ENCODE peak calls at places on chromosomes 5 and 9, in five cellular contexts. One of them, this sample, is unnamed.

GRCh38 chr9:98272083-98272482 is 16.6 kb upstream of the TBC1D2 start:
- DNase-seq in GM20000: no peak
- DNase-seq in stomach: no peak
- DNase-seq in activated B cell treated with CpG ODN at 0.5 μM for 24 hours: no peak
- DNase-seq in colonic mucosa: no peak
- DNase-seq in this sample: no peak

GRCh38 chr9:136859821-136860269 is 6.3 kb downstream of the EDF1 start:
- DNase-seq in activated B cell treated with CpG ODN at 0.5 μM for 24 hours: no peak
- DNase-seq in colonic mucosa: peak
- DNase-seq in stomach: no peak
- DNase-seq in GM20000: no peak
- DNase-seq in this sample: no peak

GRCh38 chr5:160354666-160355065 is 15.8 kb downstream of the C1QTNF2 start:
- DNase-seq in stomach: no peak
- DNase-seq in activated B cell treated with CpG ODN at 0.5 μM for 24 hours: no peak
- DNase-seq in GM20000: no peak
- DNase-seq in colonic mucosa: no peak
- DNase-seq in this sample: no peak

GRCh38 chr5:53355316-53355715 is 125.1 kb upstream of the FST start:
- DNase-seq in GM20000: no peak
- DNase-seq in activated B cell treated with CpG ODN at 0.5 μM for 24 hours: no peak
- DNase-seq in stomach: no peak
- DNase-seq in colonic mucosa: no peak
- DNase-seq in this sample: no peak

GRCh38 chr5:53478411-53479044 is 1.9 kb upstream of the FST start:
- DNase-seq in activated B cell treated with CpG ODN at 0.5 μM for 24 hours: no peak
- DNase-seq in stomach: peak
- DNase-seq in colonic mucosa: peak
- DNase-seq in GM20000: peak
- DNase-seq in this sample: no peak

GRCh38 chr5:147175516-147176097 is 59.2 kb upstream of the STK32A start:
- DNase-seq in GM20000: no peak
- DNase-seq in activated B cell treated with CpG ODN at 0.5 μM for 24 hours: no peak
- DNase-seq in colonic mucosa: no peak
- DNase-seq in stomach: no peak
- DNase-seq in this sample: no peak

GRCh38 chr9:134839441-134840125 is 41.0 kb upstream of the FCN2 start:
- DNase-seq in stomach: no peak
- DNase-seq in colonic mucosa: no peak
- DNase-seq in activated B cell treated with CpG ODN at 0.5 μM for 24 hours: no peak
- DNase-seq in GM20000: no peak
- DNase-seq in this sample: no peak

GRCh38 chr5:94310870-94311269 is 307.5 kb downstream of the KIAA0825 start:
- DNase-seq in colonic mucosa: no peak
- DNase-seq in stomach: no peak
- DNase-seq in activated B cell treated with CpG ODN at 0.5 μM for 24 hours: no peak
- DNase-seq in GM20000: no peak
- DNase-seq in this sample: no peak

GRCh38 chr9:75108571-75108970 is 20.3 kb downstream of the OSTF1 start:
- DNase-seq in GM20000: no peak
- DNase-seq in activated B cell treated with CpG ODN at 0.5 μM for 24 hours: no peak
- DNase-seq in stomach: peak
- DNase-seq in colonic mucosa: no peak
- DNase-seq in this sample: no peak

GRCh38 chr5:72451771-72452505 is 55.3 kb downstream of the ZNF366 start:
- DNase-seq in GM20000: peak
- DNase-seq in stomach: no peak
- DNase-seq in activated B cell treated with CpG ODN at 0.5 μM for 24 hours: no peak
- DNase-seq in colonic mucosa: peak
- DNase-seq in this sample: no peak

GRCh38 chr5:1390333-1390732 is 45.4 kb upstream of the CLPTM1L start:
- DNase-seq in stomach: no peak
- DNase-seq in activated B cell treated with CpG ODN at 0.5 μM for 24 hours: no peak
- DNase-seq in GM20000: no peak
- DNase-seq in colonic mucosa: no peak
- DNase-seq in this sample: no peak

GRCh38 chr9:136047775-136048559 is 47.1 kb downstream of the NACC2 start:
- DNase-seq in colonic mucosa: no peak
- DNase-seq in GM20000: peak
- DNase-seq in stomach: no peak
- DNase-seq in activated B cell treated with CpG ODN at 0.5 μM for 24 hours: no peak
- DNase-seq in this sample: no peak

GRCh38 chr9:78242041-78242440 is 6.2 kb downstream of the CEP78 start:
- DNase-seq in stomach: no peak
- DNase-seq in colonic mucosa: no peak
- DNase-seq in activated B cell treated with CpG ODN at 0.5 μM for 24 hours: no peak
- DNase-seq in GM20000: no peak
- DNase-seq in this sample: no peak

GRCh38 chr5:111697881-111698757 is 58.9 kb downstream of the NREP start:
- DNase-seq in GM20000: no peak
- DNase-seq in stomach: no peak
- DNase-seq in colonic mucosa: no peak
- DNase-seq in activated B cell treated with CpG ODN at 0.5 μM for 24 hours: no peak
- DNase-seq in this sample: no peak

GRCh38 chr5:14353661-14354474 is 210.7 kb downstream of the TRIO start:
- DNase-seq in activated B cell treated with CpG ODN at 0.5 μM for 24 hours: no peak
- DNase-seq in stomach: no peak
- DNase-seq in colonic mucosa: no peak
- DNase-seq in GM20000: no peak
- DNase-seq in this sample: no peak

GRCh38 chr5:108212775-108213346 is 169.0 kb downstream of the FBXL17 start:
- DNase-seq in activated B cell treated with CpG ODN at 0.5 μM for 24 hours: no peak
- DNase-seq in GM20000: no peak
- DNase-seq in colonic mucosa: no peak
- DNase-seq in stomach: no peak
- DNase-seq in this sample: no peak

GRCh38 chr5:27217160-27217956 is 179.0 kb upstream of the CDH9 start:
- DNase-seq in colonic mucosa: no peak
- DNase-seq in GM20000: no peak
- DNase-seq in stomach: no peak
- DNase-seq in activated B cell treated with CpG ODN at 0.5 μM for 24 hours: no peak
- DNase-seq in this sample: no peak

GRCh38 chr5:54616031-54616430 is 98.5 kb downstream of the SNX18 start:
- DNase-seq in activated B cell treated with CpG ODN at 0.5 μM for 24 hours: no peak
- DNase-seq in colonic mucosa: peak
- DNase-seq in GM20000: no peak
- DNase-seq in stomach: peak
- DNase-seq in this sample: no peak

GRCh38 chr9:121331992-121332685 is 37.9 kb downstream of the STOM start:
- DNase-seq in stomach: no peak
- DNase-seq in colonic mucosa: no peak
- DNase-seq in activated B cell treated with CpG ODN at 0.5 μM for 24 hours: no peak
- DNase-seq in GM20000: no peak
- DNase-seq in this sample: no peak

GRCh38 chr9:113934826-113935676 is 58.9 kb downstream of the ZNF618 start:
- DNase-seq in stomach: peak
- DNase-seq in colonic mucosa: peak
- DNase-seq in activated B cell treated with CpG ODN at 0.5 μM for 24 hours: no peak
- DNase-seq in GM20000: no peak
- DNase-seq in this sample: no peak

GRCh38 chr5:149780043-149780737 is 50.1 kb downstream of the PPARGC1B start:
- DNase-seq in GM20000: no peak
- DNase-seq in stomach: no peak
- DNase-seq in colonic mucosa: no peak
- DNase-seq in activated B cell treated with CpG ODN at 0.5 μM for 24 hours: no peak
- DNase-seq in this sample: no peak

GRCh38 chr5:130759061-130759460 is 406.0 kb downstream of the HINT1 start:
- DNase-seq in stomach: no peak
- DNase-seq in activated B cell treated with CpG ODN at 0.5 μM for 24 hours: no peak
- DNase-seq in colonic mucosa: no peak
- DNase-seq in GM20000: no peak
- DNase-seq in this sample: no peak

GRCh38 chr9:4927701-4928100 is 57.4 kb upstream of the JAK2 start:
- DNase-seq in stomach: no peak
- DNase-seq in GM20000: no peak
- DNase-seq in colonic mucosa: no peak
- DNase-seq in activated B cell treated with CpG ODN at 0.5 μM for 24 hours: no peak
- DNase-seq in this sample: no peak

DNA sequence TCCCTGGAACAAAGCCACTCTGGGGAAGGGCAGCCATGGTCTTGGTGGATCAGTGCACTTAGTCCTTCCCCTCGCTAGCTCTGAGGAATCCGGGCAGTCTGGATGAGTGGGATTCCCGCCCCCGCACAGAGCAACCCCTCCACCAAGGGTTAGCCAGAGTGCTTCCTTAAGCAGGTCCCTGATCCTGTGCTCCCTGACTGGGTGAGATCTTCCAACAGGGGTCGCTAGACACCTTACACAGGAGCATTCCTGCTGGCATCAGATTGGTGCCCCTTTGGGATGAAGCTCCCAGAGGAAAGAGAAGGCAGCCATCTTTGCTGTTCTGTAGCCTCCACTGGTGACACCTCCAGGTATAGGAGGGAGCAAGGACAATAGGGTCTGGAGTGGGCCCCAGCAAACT is 228.8 kb downstream of the AP3B1 start:
- DNase-seq in colonic mucosa: no peak
- DNase-seq in stomach: no peak
- DNase-seq in activated B cell treated with CpG ODN at 0.5 μM for 24 hours: no peak
- DNase-seq in GM20000: no peak
- DNase-seq in this sample: no peak
- TF ChIP-seq CTCF in colonic mucosa: no peak
- TF ChIP-seq CTCF in stomach: no peak
- TF ChIP-seq CTCF in activated B cell treated with CpG ODN at 0.5 μM for 24 hours: no peak
- TF ChIP-seq CTCF in GM20000: no peak
- TF ChIP-seq CTCF in this sample: peak

DNA sequence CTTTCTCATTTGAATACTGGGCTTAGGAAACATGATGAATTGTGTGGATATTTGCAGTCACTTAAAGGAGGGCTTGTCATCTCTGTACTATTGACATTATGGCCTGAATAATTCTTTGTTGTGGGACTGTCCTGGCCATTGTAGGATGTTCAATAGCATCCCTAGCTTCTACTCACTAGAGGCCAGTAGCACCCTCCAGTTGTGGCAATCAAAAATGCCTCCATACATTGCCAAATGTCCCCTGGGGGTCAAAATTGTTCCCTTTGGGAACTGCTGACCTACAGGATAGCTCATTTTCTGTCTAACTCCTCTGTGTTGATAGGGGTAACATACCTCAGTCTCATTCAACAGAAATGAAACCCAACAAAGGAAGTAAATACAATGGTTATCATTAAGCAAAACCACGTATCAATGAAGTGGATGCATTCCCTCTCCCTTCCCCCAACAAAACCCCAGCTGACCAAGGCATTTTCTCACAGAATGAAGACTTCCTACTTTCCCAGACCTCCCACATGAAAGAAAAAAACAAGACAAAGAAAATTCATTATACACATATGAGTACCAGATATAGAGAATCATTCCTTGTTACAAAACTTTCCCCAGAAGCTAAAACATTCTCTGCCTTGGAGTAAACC is 18.1 kb downstream of the FYB1 start:
- DNase-seq in stomach: no peak
- DNase-seq in activated B cell treated with CpG ODN at 0.5 μM for 24 hours: no peak
- DNase-seq in GM20000: no peak
- DNase-seq in colonic mucosa: no peak
- DNase-seq in this sample: no peak
- TF ChIP-seq CTCF in stomach: no peak
- TF ChIP-seq CTCF in activated B cell treated with CpG ODN at 0.5 μM for 24 hours: no peak
- TF ChIP-seq CTCF in GM20000: no peak
- TF ChIP-seq CTCF in colonic mucosa: no peak
- TF ChIP-seq CTCF in this sample: no peak

GRCh38 chr5:103272377-103272776 is 13.8 kb downstream of the MACIR start:
- DNase-seq in activated B cell treated with CpG ODN at 0.5 μM for 24 hours: no peak
- DNase-seq in colonic mucosa: no peak
- DNase-seq in stomach: no peak
- DNase-seq in GM20000: no peak
- DNase-seq in this sample: no peak

GRCh38 chr5:103275851-103276250 is 17.3 kb downstream of the MACIR start:
- DNase-seq in activated B cell treated with CpG ODN at 0.5 μM for 24 hours: no peak
- DNase-seq in GM20000: no peak
- DNase-seq in colonic mucosa: no peak
- DNase-seq in stomach: no peak
- DNase-seq in this sample: no peak

GRCh38 chr5:103270581-103270980 is 12.0 kb downstream of the MACIR start:
- DNase-seq in activated B cell treated with CpG ODN at 0.5 μM for 24 hours: no peak
- DNase-seq in GM20000: no peak
- DNase-seq in colonic mucosa: no peak
- DNase-seq in stomach: no peak
- DNase-seq in this sample: no peak

GRCh38 chr5:103273952-103274351 is 15.4 kb downstream of the MACIR start:
- DNase-seq in stomach: no peak
- DNase-seq in colonic mucosa: no peak
- DNase-seq in GM20000: no peak
- DNase-seq in activated B cell treated with CpG ODN at 0.5 μM for 24 hours: no peak
- DNase-seq in this sample: no peak

DNA sequence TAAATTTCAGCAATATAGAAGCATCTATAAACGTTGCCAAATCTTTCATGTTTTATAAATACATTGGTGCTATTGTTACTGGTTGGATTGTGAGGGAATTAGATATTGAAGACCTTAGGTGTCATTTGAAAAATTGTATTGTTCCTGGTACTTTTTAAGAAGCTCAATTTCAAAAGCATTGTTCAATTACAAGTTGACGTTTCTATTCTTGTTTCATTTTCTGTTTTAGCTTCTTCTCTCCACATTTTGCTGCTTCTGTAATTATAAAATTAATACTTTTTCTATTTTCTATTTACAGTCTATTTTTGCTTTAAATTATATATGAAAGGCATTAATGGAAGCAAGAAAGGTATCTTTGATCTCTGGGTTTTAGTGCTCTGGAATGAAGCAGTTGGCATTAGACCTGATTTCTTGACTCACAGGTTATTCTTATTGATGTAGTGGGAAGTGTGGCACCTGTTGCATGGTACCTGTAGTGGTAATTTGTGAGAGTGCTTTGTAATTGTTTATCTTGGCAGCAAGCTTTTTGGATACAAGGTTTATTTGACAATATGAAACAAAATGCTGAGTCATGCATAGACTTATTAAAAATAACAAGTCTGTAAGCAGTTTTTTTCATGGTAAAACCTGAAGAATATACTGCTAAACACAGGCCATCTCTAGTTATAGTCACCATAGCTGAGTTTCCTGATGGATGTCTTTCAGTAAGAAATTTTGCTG is 13.2 kb downstream of the MACIR start:
- DNase-seq in activated B cell treated with CpG ODN at 0.5 μM for 24 hours: no peak
- DNase-seq in colonic mucosa: no peak
- DNase-seq in GM20000: no peak
- DNase-seq in stomach: no peak
- DNase-seq in this sample: no peak
- TF ChIP-seq CTCF in activated B cell treated with CpG ODN at 0.5 μM for 24 hours: no peak
- TF ChIP-seq CTCF in colonic mucosa: no peak
- TF ChIP-seq CTCF in GM20000: no peak
- TF ChIP-seq CTCF in stomach: no peak
- TF ChIP-seq CTCF in this sample: no peak

GRCh38 chr9:89536145-89536574 is 38.2 kb upstream of the SEMA4D start:
- DNase-seq in GM20000: no peak
- DNase-seq in colonic mucosa: no peak
- DNase-seq in stomach: no peak
- DNase-seq in activated B cell treated with CpG ODN at 0.5 μM for 24 hours: no peak
- DNase-seq in this sample: no peak

GRCh38 chr9:89537166-89537565 is 39.3 kb upstream of the SEMA4D start:
- DNase-seq in GM20000: no peak
- DNase-seq in activated B cell treated with CpG ODN at 0.5 μM for 24 hours: no peak
- DNase-seq in stomach: no peak
- DNase-seq in colonic mucosa: no peak
- DNase-seq in this sample: no peak

GRCh38 chr9:89534888-89535287 is 37.0 kb upstream of the SEMA4D start:
- DNase-seq in colonic mucosa: no peak
- DNase-seq in GM20000: no peak
- DNase-seq in activated B cell treated with CpG ODN at 0.5 μM for 24 hours: no peak
- DNase-seq in stomach: no peak
- DNase-seq in this sample: no peak

GRCh38 chr9:89535461-89535860 is 37.5 kb upstream of the SEMA4D start:
- DNase-seq in stomach: no peak
- DNase-seq in GM20000: no peak
- DNase-seq in colonic mucosa: no peak
- DNase-seq in activated B cell treated with CpG ODN at 0.5 μM for 24 hours: no peak
- DNase-seq in this sample: no peak

GRCh38 chr9:89536618-89537017 is 38.7 kb upstream of the SEMA4D start:
- DNase-seq in GM20000: no peak
- DNase-seq in colonic mucosa: no peak
- DNase-seq in activated B cell treated with CpG ODN at 0.5 μM for 24 hours: no peak
- DNase-seq in stomach: no peak
- DNase-seq in this sample: no peak
- TF ChIP-seq CTCF in GM20000: no peak
- TF ChIP-seq CTCF in colonic mucosa: no peak
- TF ChIP-seq CTCF in activated B cell treated with CpG ODN at 0.5 μM for 24 hours: no peak
- TF ChIP-seq CTCF in stomach: no peak
- TF ChIP-seq CTCF in this sample: no peak